ENCODE peak calls at places on chromosome X, in seven cellular contexts. P is amygdala; S is GM18507; R is HCEC 1CT; B is natural killer cell; F is AG08396; C is activated naive CD4-positive, alpha-beta T cell treated with anti-CD3 and anti-CD28 coated beads, Interleukin-2, amount 50 U/mL, for 72 hours. D is an unnamed sample.

GRCh38 chrX:86914569-86914968 is 603.0 kb upstream of the KLHL4 start:
- DNase-seq in P (no peak), S (no peak), R (no peak), B (no peak), F (no peak), C (no peak), D (no peak)

GRCh38 chrX:9379697-9380551 is 84.9 kb upstream of the TBL1X start:
- DNase-seq in P (no peak), S (no peak), R (peak), B (no peak), F (peak), C (no peak), D (no peak)

GRCh38 chrX:1531106-1531890 is 5.7 kb downstream of the P2RY8 start:
- DNase-seq in P (no peak), S (no peak), R (no peak), B (no peak), F (no peak), C (peak), D (no peak)

GRCh38 chrX:15953801-15954200 is 99.2 kb upstream of the AP1S2 start:
- DNase-seq in P (no peak), S (no peak), R (no peak), B (no peak), F (no peak), C (no peak), D (no peak)

GRCh38 chrX:12370444-12371089 is 232.3 kb downstream of the FRMPD4 start:
- DNase-seq in P (no peak), S (no peak), R (peak), B (no peak), F (peak), C (no peak), D (peak)

GRCh38 chrX:70525733-70526132 is 81.1 kb downstream of the DLG3 start:
- DNase-seq in P (no peak), S (no peak), R (no peak), B (no peak), F (no peak), C (no peak), D (no peak)

GRCh38 chrX:47351706-47352105 is 18.7 kb upstream of the ZNF157 start:
- DNase-seq in P (no peak), S (no peak), R (peak), B (no peak), F (no peak), C (no peak), D (no peak)

GRCh38 chrX:50988649-50989048 is 78.1 kb downstream of the BMP15 start:
- DNase-seq in P (no peak), S (no peak), R (no peak), B (no peak), F (peak), C (no peak), D (no peak)

GRCh38 chrX:44705817-44706551 is 137.8 kb upstream of the DUSP21 start:
- DNase-seq in P (no peak), S (no peak), R (no peak), B (no peak), F (no peak), C (no peak), D (no peak)

GRCh38 chrX:129646721-129647587 is 7.8 kb downstream of the APLN start:
- DNase-seq in P (no peak), S (no peak), R (no peak), B (no peak), F (no peak), C (no peak), D (no peak)

GRCh38 chrX:17769701-17770269 is 32.5 kb downstream of the SCML1 start:
- DNase-seq in P (no peak), S (no peak), R (no peak), B (no peak), F (no peak), C (no peak), D (no peak)

GRCh38 chrX:129721414-129721813 is 17.4 kb upstream of the XPNPEP2 start:
- DNase-seq in P (no peak), S (no peak), R (no peak), B (no peak), F (no peak), C (no peak), D (no peak)

GRCh38 chrX:105483011-105483410 is 262.5 kb upstream of the TEX13A start:
- DNase-seq in P (no peak), S (no peak), R (peak), B (no peak), F (no peak), C (no peak), D (no peak)

GRCh38 chrX:39822133-39822748 is 275.5 kb downstream of the BCOR start:
- DNase-seq in P (no peak), S (no peak), R (no peak), B (no peak), F (no peak), C (no peak), D (peak)

D was measured in osteoblast.